ENCODE peak calls at places on chromosome 5, in six cellular contexts. B is transverse colon, G is foreskin fibroblast, H is GM23338, D is right lobe of liver, Z is ovary. F is an unnamed sample.

GRCh38 chr5:38519476-38519875 is 37.0 kb downstream of the LIFR start:
- DNase-seq in B (no peak), G (no peak), H (no peak), D (no peak), Z (no peak), F (no peak)

GRCh38 chr5:159343295-159344094 is 13.2 kb upstream of the IL12B start:
- DNase-seq in B (no peak), G (no peak), H (no peak), D (no peak), Z (no peak), F (peak)

GRCh38 chr5:1182633-1183423 is 18.6 kb upstream of the SLC6A19 start:
- DNase-seq in B (peak), G (no peak), H (no peak), D (peak), Z (no peak), F (no peak)

GRCh38 chr5:80217667-80218066 is 38.2 kb downstream of the SERINC5 start:
- DNase-seq in B (no peak), G (no peak), H (no peak), D (no peak), Z (no peak), F (no peak)

GRCh38 chr5:84383816-84384603 is 670 bp downstream of the EDIL3 start:
- DNase-seq in B (peak), G (no peak), H (peak), D (no peak), Z (peak), F (peak)

GRCh38 chr5:159094745-159095144 is 5.0 kb downstream of the EBF1 start:
- DNase-seq in B (peak), G (no peak), H (peak), D (no peak), Z (peak), F (peak)

GRCh38 chr5:92106808-92107207 is 723.7 kb upstream of the ARRDC3 start:
- DNase-seq in B (no peak), G (no peak), H (no peak), D (no peak), Z (no peak), F (no peak)

GRCh38 chr5:171521219-171521633 is 101.8 kb downstream of the FGF18 start:
- DNase-seq in B (no peak), G (peak), H (peak), D (no peak), Z (peak), F (peak)

GRCh38 chr5:442335-443238 is at the start of gene EXOC3:
- DNase-seq in B (peak), G (peak), H (peak), D (peak), Z (peak), F (peak)

GRCh38 chr5:131627466-131627865 is 7.6 kb downstream of the RAPGEF6 start:
- DNase-seq in B (no peak), G (no peak), H (no peak), D (no peak), Z (no peak), F (no peak)

GRCh38 chr5:140041492-140042421 is 1.3 kb downstream of the NRG2 start:
- DNase-seq in B (peak), G (peak), H (peak), D (peak), Z (peak), F (peak)

GRCh38 chr5:119071573-119071874 is 637 bp downstream of the DMXL1 start:
- DNase-seq in B (no peak), G (no peak), H (peak), D (no peak), Z (no peak), F (no peak)

GRCh38 chr5:684771-685216 is 8.4 kb downstream of the TPPP start:
- DNase-seq in B (no peak), G (no peak), H (no peak), D (peak), Z (peak), F (no peak)

GRCh38 chr5:997711-998110 is 10.9 kb upstream of the NKD2 start:
- DNase-seq in B (no peak), G (no peak), H (no peak), D (no peak), Z (no peak), F (no peak)

GRCh38 chr5:178416919-178417318 is 173.3 kb downstream of the COL23A1 start:
- DNase-seq in B (no peak), G (no peak), H (no peak), D (peak), Z (no peak), F (peak)

GRCh38 chr5:109316631-109317030 is 93.1 kb downstream of the PJA2 start:
- DNase-seq in B (no peak), G (peak), H (no peak), D (peak), Z (no peak), F (peak)

GRCh38 chr5:97111612-97112011 is 30.8 kb downstream of the LIX1 start:
- DNase-seq in B (peak), G (no peak), H (no peak), D (no peak), Z (no peak), F (no peak)

GRCh38 chr5:169127431-169127830 is 173.5 kb downstream of the SLIT3 start:
- DNase-seq in B (no peak), G (no peak), H (peak), D (no peak), Z (no peak), F (no peak)

GRCh38 chr5:137287564-137287963 is 211.6 kb downstream of the SPOCK1 start:
- DNase-seq in B (no peak), G (no peak), H (no peak), D (no peak), Z (no peak), F (no peak)

GRCh38 chr5:137292461-137293025 is 206.6 kb downstream of the SPOCK1 start:
- DNase-seq in B (peak), G (no peak), H (no peak), D (no peak), Z (no peak), F (no peak)

GRCh38 chr5:137289856-137290255 is 209.3 kb downstream of the SPOCK1 start:
- DNase-seq in B (no peak), G (no peak), H (no peak), D (no peak), Z (no peak), F (no peak)

GRCh38 chr5:137291436-137291835 is 207.7 kb downstream of the SPOCK1 start:
- DNase-seq in B (no peak), G (no peak), H (no peak), D (no peak), Z (no peak), F (no peak)

GRCh38 chr5:137291031-137291430 is 208.1 kb downstream of the SPOCK1 start:
- DNase-seq in B (no peak), G (no peak), H (no peak), D (no peak), Z (no peak), F (no peak)
- H3K4me3 ChIP-seq in B (no peak), G (no peak), H (no peak), D (no peak), Z (no peak), F (no peak)

GRCh38 chr5:13477118-13477737 is 467.3 kb downstream of the DNAH5 start:
- DNase-seq in B (no peak), G (no peak), H (no peak), D (no peak), Z (no peak), F (peak)

GRCh38 chr5:13480834-13481233 is 463.7 kb downstream of the DNAH5 start:
- DNase-seq in B (no peak), G (no peak), H (peak), D (no peak), Z (no peak), F (no peak)

GRCh38 chr5:13478831-13479465 is 465.5 kb downstream of the DNAH5 start:
- DNase-seq in B (no peak), G (no peak), H (peak), D (peak), Z (no peak), F (peak)
- TF ChIP-seq CTCF in B (no peak), G (peak), H (peak), D (peak), Z (no peak), F (peak)

GRCh38 chr5:172665049-172665541 is 24.0 kb downstream of the NEURL1B start:
- DNase-seq in B (no peak), G (no peak), H (no peak), D (no peak), Z (no peak), F (no peak)
- H3K4me3 ChIP-seq in B (no peak), G (no peak), H (no peak), D (no peak), Z (no peak), F (no peak)

GRCh38 chr5:72151169-72151568 is 43.9 kb downstream of the MAP1B start:
- DNase-seq in B (no peak), G (peak), H (no peak), D (no peak), Z (no peak), F (peak)

GRCh38 chr5:72151646-72152045 is 44.4 kb downstream of the MAP1B start:
- DNase-seq in B (no peak), G (no peak), H (no peak), D (no peak), Z (no peak), F (no peak)

GRCh38 chr5:72152506-72152905 is 45.2 kb downstream of the MAP1B start:
- DNase-seq in B (no peak), G (no peak), H (no peak), D (no peak), Z (no peak), F (no peak)

GRCh38 chr5:72147601-72148000 is 40.3 kb downstream of the MAP1B start:
- DNase-seq in B (no peak), G (no peak), H (no peak), D (no peak), Z (no peak), F (no peak)

GRCh38 chr5:72149742-72150141 is 42.5 kb downstream of the MAP1B start:
- DNase-seq in B (no peak), G (no peak), H (no peak), D (no peak), Z (no peak), F (no peak)
- TF ChIP-seq CTCF in B (no peak), G (peak), H (no peak), D (no peak), Z (no peak), F (no peak)

DNA sequence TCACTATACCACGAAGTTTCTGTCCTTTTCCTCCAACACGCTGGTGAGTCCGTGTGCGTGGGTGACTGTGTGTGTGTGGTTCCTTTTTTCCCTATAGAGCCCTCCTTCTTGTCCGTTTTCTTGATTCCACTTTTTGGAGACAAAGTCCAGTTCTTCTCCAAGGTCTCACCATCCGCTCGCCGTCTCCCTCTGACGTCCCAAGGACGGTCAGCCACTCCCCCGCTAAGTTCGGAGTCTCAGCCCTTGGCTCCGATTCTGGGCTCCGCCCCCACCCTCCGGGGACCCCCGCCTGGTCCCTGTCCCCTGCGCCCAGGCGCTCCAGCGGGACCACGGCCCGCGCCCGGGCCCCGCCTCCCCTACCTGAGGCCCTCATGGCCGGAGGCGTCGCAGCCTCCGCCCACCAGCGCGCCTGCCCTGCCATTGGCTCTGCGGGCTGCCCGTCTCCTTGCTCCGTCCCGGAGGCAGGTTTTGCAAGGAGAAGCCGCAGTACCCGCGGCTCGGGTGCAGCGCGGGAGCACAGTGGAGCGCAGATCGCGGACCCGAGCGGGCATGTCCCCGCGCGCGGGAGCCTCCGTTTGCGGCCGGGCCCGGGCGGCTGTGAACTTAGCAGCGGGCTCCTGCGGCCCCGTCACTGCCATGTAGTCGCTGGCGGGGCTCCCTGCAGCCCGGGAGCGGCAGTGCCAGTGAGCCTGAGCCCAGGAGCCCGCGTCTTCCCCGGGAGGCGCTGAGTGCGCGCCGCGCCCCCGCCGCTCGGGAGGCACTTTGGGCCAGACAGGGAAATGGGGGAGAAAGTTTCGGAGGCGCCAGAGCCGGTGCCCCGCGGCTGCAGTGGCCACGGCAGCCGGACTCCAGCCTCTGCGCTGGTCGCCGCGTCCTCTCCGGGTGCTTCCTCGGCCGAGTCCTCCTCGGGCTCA is at the start of gene MAST4:
- DNase-seq in B (peak), G (peak), H (peak), D (peak), Z (peak), F (peak)
- H3K4me3 ChIP-seq in B (peak), G (peak), H (peak), D (peak), Z (peak), F (peak)

DNA sequence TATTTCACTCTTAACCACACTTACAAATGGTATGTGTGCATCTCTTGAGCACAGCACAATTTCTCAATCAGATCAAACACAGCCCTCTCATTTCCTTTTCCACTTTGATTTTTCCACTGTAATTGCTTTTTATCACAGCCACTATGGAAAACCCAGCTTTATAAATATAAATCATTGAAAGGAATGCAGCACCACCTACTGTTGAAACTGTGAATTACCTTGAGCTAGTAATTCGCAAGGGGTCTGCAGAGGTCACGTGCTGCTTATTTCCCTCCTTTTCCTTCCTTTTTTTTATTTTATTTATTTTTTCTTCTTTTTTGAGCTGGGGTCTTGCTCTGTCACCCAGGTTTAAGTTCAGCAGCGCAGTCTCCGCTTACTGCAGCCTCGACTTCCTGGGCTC is 76.9 kb downstream of the CDH6 start:
- DNase-seq in B (no peak), G (no peak), H (peak), D (no peak), Z (no peak), F (peak)
- TF ChIP-seq CTCF in B (peak), G (peak), H (peak), D (peak), Z (no peak), F (peak)

DNA sequence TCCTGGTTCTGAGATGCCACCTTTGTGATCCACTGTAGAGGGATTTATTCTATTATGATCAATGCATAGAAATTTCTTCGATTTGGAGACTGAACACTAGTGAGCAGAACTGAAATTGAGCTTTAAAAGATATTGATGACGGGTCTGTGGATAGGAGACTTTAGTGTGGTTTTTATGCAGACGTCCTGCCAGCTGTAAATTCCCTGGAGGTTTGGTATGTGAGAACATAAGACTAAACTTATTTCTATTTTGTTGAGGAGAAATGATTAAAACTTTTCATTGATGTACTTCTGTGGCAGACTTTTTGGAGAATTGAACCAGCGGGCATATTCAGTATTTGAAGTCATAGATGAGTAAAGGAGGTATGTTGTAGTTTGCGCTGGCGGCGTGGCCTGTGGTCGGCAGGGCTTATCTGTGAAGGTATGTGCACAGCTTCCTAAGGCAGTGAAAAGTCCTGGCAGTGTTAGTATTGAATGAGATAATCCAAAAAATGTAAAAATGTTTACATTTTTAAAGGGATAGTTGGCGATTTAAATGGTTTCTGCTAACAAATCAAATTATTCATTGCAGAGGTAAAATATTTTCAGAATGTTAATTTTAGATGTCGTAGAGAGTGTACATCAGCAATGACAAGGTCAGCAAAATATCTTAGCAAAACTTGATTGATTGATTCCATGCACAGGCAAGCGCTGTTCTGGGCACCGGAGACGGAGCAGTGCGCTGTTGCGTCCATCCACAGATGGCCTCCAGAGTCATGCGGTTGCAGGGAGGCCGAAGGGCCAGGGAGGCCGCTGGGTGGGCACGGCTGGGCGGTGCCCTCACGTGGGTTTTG is 20.4 kb downstream of the TENT4A start:
- DNase-seq in B (no peak), G (no peak), H (no peak), D (no peak), Z (peak), F (no peak)
- H3K4me3 ChIP-seq in B (no peak), G (no peak), H (no peak), D (no peak), Z (no peak), F (no peak)

F was measured in epithelial cell of esophagus.